ENCODE peak calls at places on chromosomes 4 and X, in six cellular contexts. W is lung microvascular endothelial cell, L is NCI-H510A treated with DMSO at 0.1 percent for 48 hours, T is fibroblast of lung, G is kidney tubule cell, M is mucosa of gallbladder. H is an unnamed sample.

GRCh38 chr4:145178740-145179139 is 1.6 kb downstream of the OTUD4 start:
- DNase-seq in G (peak), W (peak), M (no peak), T (no peak), L (no peak), H (peak)

GRCh38 chrX:136199365-136199764 is 51.8 kb downstream of the MAP7D3 start:
- DNase-seq in T (peak), M (no peak), W (no peak), G (no peak), L (no peak), H (no peak)

GRCh38 chr4:3518941-3519340 is 13.3 kb downstream of the LRPAP1 start:
- DNase-seq in G (no peak), W (no peak), M (no peak), L (no peak), T (no peak), H (no peak)

GRCh38 chr4:186260504-186261448 is 5.2 kb upstream of the F11 start:
- DNase-seq in T (no peak), W (no peak), G (peak), L (no peak), M (peak), H (no peak)

GRCh38 chr4:54228064-54228527 is 997 bp upstream of the PDGFRA start:
- DNase-seq in M (peak), W (peak), T (peak), L (peak), G (peak), H (peak)

GRCh38 chr4:168689791-168690190 is 192.9 kb downstream of the PALLD start:
- DNase-seq in L (no peak), M (no peak), W (no peak), T (no peak), G (no peak), H (no peak)

GRCh38 chr4:169241480-169241879 is 29.3 kb downstream of the SH3RF1 start:
- DNase-seq in L (no peak), T (no peak), W (no peak), M (no peak), G (no peak), H (no peak)

GRCh38 chr4:84673475-84674230 is 90.7 kb downstream of the CDS1 start:
- DNase-seq in L (no peak), T (peak), G (peak), M (no peak), W (no peak), H (peak)

GRCh38 chr4:22237155-22237751 is 278.6 kb downstream of the ADGRA3 start:
- DNase-seq in L (no peak), M (peak), T (peak), W (peak), G (peak), H (peak)

GRCh38 chr4:2800691-2801596 is 8.1 kb downstream of the SH3BP2 start:
- DNase-seq in T (peak), M (peak), W (no peak), L (no peak), G (no peak), H (no peak)

GRCh38 chrX:129741880-129742758 is 3.3 kb downstream of the XPNPEP2 start:
- DNase-seq in L (no peak), T (no peak), M (no peak), G (no peak), W (no peak), H (no peak)

GRCh38 chr4:104064650-104065577 is 345.1 kb upstream of the TACR3 start:
- DNase-seq in L (peak), M (peak), T (peak), W (peak), G (peak), H (peak)

GRCh38 chr4:151563194-151563593 is 154.2 kb downstream of the FHIP1A start:
- DNase-seq in W (no peak), G (peak), M (no peak), T (no peak), L (peak), H (no peak)

GRCh38 chr4:158079661-158080060 is 93.2 kb downstream of the GASK1B start:
- DNase-seq in T (no peak), L (no peak), G (no peak), M (no peak), W (no peak), H (no peak)

GRCh38 chr4:23041501-23041900 is 348.8 kb downstream of the GBA3 start:
- DNase-seq in W (no peak), G (peak), L (no peak), T (no peak), M (no peak), H (no peak)

GRCh38 chrX:107659768-107660167 is 31.5 kb downstream of the PRPS1 start:
- DNase-seq in W (peak), L (peak), T (peak), M (peak), G (peak), H (peak)

GRCh38 chrX:40470830-40471429 is 109.8 kb upstream of the ATP6AP2 start:
- DNase-seq in G (no peak), T (no peak), W (no peak), M (no peak), L (no peak), H (no peak)

GRCh38 chr4:1043658-1044468 is 32.4 kb downstream of the FGFRL1 start:
- DNase-seq in M (peak), G (peak), L (no peak), T (peak), W (peak), H (peak)

GRCh38 chr4:10353110-10353509 is 104.1 kb downstream of the ZNF518B start:
- DNase-seq in T (no peak), L (no peak), G (peak), M (no peak), W (no peak), H (no peak)

GRCh38 chr4:76772498-76773106 is 125.3 kb downstream of the SOWAHB start:
- DNase-seq in W (no peak), M (no peak), L (no peak), G (peak), T (peak), H (no peak)

H was measured in ACHN.